ENCODE peak calls at places on chromosomes 13 and 19, in six cellular contexts. One of them, this sample, is unnamed. For H3K9me3, the result is how much of the 10 kb centered on the place peaks cover.

GRCh38 chr19:20334760-20335159 is 167.7 kb downstream of the ZNF486 start:
- DNase-seq in heart right ventricle: no peak
- DNase-seq in breast epithelium: no peak
- DNase-seq in CD4-positive, alpha-beta T cell: no peak
- DNase-seq in right atrium auricular region: no peak
- DNase-seq in neural progenitor cell: no peak
- DNase-seq in this sample: no peak

GRCh38 chr13:24138911-24139310 is 21.6 kb upstream of the SPATA13 start:
- DNase-seq in right atrium auricular region: no peak
- DNase-seq in breast epithelium: no peak
- DNase-seq in heart right ventricle: no peak
- DNase-seq in CD4-positive, alpha-beta T cell: no peak
- DNase-seq in neural progenitor cell: no peak
- DNase-seq in this sample: no peak

GRCh38 chr19:17183858-17184271 is 31.3 kb upstream of the USE1 start:
- DNase-seq in CD4-positive, alpha-beta T cell: no peak
- DNase-seq in right atrium auricular region: no peak
- DNase-seq in breast epithelium: no peak
- DNase-seq in heart right ventricle: no peak
- DNase-seq in neural progenitor cell: no peak
- DNase-seq in this sample: no peak

GRCh38 chr19:20359933-20360720 is 193.1 kb downstream of the ZNF486 start:
- DNase-seq in CD4-positive, alpha-beta T cell: no peak
- DNase-seq in heart right ventricle: no peak
- DNase-seq in neural progenitor cell: peak
- DNase-seq in breast epithelium: no peak
- DNase-seq in right atrium auricular region: no peak
- DNase-seq in this sample: no peak

GRCh38 chr13:89199138-89199537 is 1528.0 kb downstream of the SLITRK5 start:
- DNase-seq in neural progenitor cell: no peak
- DNase-seq in CD4-positive, alpha-beta T cell: no peak
- DNase-seq in heart right ventricle: no peak
- DNase-seq in breast epithelium: no peak
- DNase-seq in right atrium auricular region: no peak
- DNase-seq in this sample: no peak

GRCh38 chr13:76266566-76266965 is 619.6 kb downstream of the KCTD12 start:
- DNase-seq in right atrium auricular region: no peak
- DNase-seq in heart right ventricle: no peak
- DNase-seq in CD4-positive, alpha-beta T cell: no peak
- DNase-seq in breast epithelium: no peak
- DNase-seq in neural progenitor cell: no peak
- DNase-seq in this sample: no peak

GRCh38 chr13:45138282-45138681 is 18.0 kb downstream of the GTF2F2 start:
- DNase-seq in breast epithelium: no peak
- DNase-seq in CD4-positive, alpha-beta T cell: no peak
- DNase-seq in right atrium auricular region: no peak
- DNase-seq in neural progenitor cell: no peak
- DNase-seq in heart right ventricle: no peak
- DNase-seq in this sample: no peak

GRCh38 chr19:3057275-3057714 is 5.0 kb downstream of the TLE5 start:
- DNase-seq in right atrium auricular region: peak
- DNase-seq in CD4-positive, alpha-beta T cell: no peak
- DNase-seq in neural progenitor cell: no peak
- DNase-seq in breast epithelium: peak
- DNase-seq in heart right ventricle: peak
- DNase-seq in this sample: no peak

GRCh38 chr19:39645800-39646411 is 9.8 kb upstream of the LGALS16 start:
- DNase-seq in CD4-positive, alpha-beta T cell: peak
- DNase-seq in heart right ventricle: no peak
- DNase-seq in breast epithelium: no peak
- DNase-seq in neural progenitor cell: peak
- DNase-seq in right atrium auricular region: no peak
- DNase-seq in this sample: peak

GRCh38 chr19:54297759-54298305 is 15.1 kb downstream of the LILRA5 start:
- DNase-seq in right atrium auricular region: no peak
- DNase-seq in breast epithelium: no peak
- DNase-seq in neural progenitor cell: peak
- DNase-seq in CD4-positive, alpha-beta T cell: no peak
- DNase-seq in heart right ventricle: no peak
- DNase-seq in this sample: no peak

GRCh38 chr19:1690570-1691307 is 38.3 kb upstream of the TCF3 start:
- DNase-seq in right atrium auricular region: no peak
- DNase-seq in neural progenitor cell: peak
- DNase-seq in breast epithelium: no peak
- DNase-seq in CD4-positive, alpha-beta T cell: peak
- DNase-seq in heart right ventricle: no peak
- DNase-seq in this sample: no peak

GRCh38 chr19:1241417-1242095 is at the start of gene ATP5F1D:
- DNase-seq in neural progenitor cell: peak
- DNase-seq in heart right ventricle: peak
- DNase-seq in right atrium auricular region: peak
- DNase-seq in CD4-positive, alpha-beta T cell: peak
- DNase-seq in breast epithelium: peak
- DNase-seq in this sample: peak

GRCh38 chr19:44303305-44303704 is 1.5 kb downstream of the ZNF235 start:
- DNase-seq in CD4-positive, alpha-beta T cell: no peak
- DNase-seq in heart right ventricle: no peak
- DNase-seq in right atrium auricular region: no peak
- DNase-seq in breast epithelium: no peak
- DNase-seq in neural progenitor cell: no peak
- DNase-seq in this sample: no peak

GRCh38 chr13:51559916-51560315 is 24.3 kb upstream of the WDFY2 start:
- DNase-seq in heart right ventricle: no peak
- DNase-seq in right atrium auricular region: no peak
- DNase-seq in neural progenitor cell: no peak
- DNase-seq in breast epithelium: no peak
- DNase-seq in CD4-positive, alpha-beta T cell: no peak
- DNase-seq in this sample: no peak

GRCh38 chr13:112894673-112895481 is 74.1 kb upstream of the MCF2L start:
- DNase-seq in CD4-positive, alpha-beta T cell: no peak
- DNase-seq in heart right ventricle: no peak
- DNase-seq in right atrium auricular region: no peak
- DNase-seq in breast epithelium: no peak
- DNase-seq in neural progenitor cell: peak
- DNase-seq in this sample: no peak

GRCh38 chr19:42201489-42202289 is 15.8 kb downstream of the DEDD2 start:
- DNase-seq in breast epithelium: no peak
- DNase-seq in neural progenitor cell: no peak
- DNase-seq in CD4-positive, alpha-beta T cell: no peak
- DNase-seq in heart right ventricle: no peak
- DNase-seq in right atrium auricular region: no peak
- DNase-seq in this sample: peak

GRCh38 chr13:103188688-103189326 is 122.6 kb upstream of the SLC10A2 start:
- DNase-seq in right atrium auricular region: no peak
- DNase-seq in heart right ventricle: no peak
- DNase-seq in breast epithelium: no peak
- DNase-seq in CD4-positive, alpha-beta T cell: no peak
- DNase-seq in neural progenitor cell: peak
- DNase-seq in this sample: peak

GRCh38 chr19:37148214-37148613 is 24.3 kb downstream of the ZNF585A start:
- DNase-seq in neural progenitor cell: no peak
- DNase-seq in right atrium auricular region: no peak
- DNase-seq in breast epithelium: no peak
- DNase-seq in CD4-positive, alpha-beta T cell: no peak
- DNase-seq in heart right ventricle: no peak
- DNase-seq in this sample: no peak
- H3K9me3 ChIP-seq in neural progenitor cell: under half
- H3K9me3 ChIP-seq in right atrium auricular region: under half
- H3K9me3 ChIP-seq in breast epithelium: half or more
- H3K9me3 ChIP-seq in CD4-positive, alpha-beta T cell: half or more
- H3K9me3 ChIP-seq in heart right ventricle: half or more
- H3K9me3 ChIP-seq in this sample: under half

GRCh38 chr13:91078093-91078679 is 269.3 kb upstream of the MIR17HG start:
- DNase-seq in breast epithelium: no peak
- DNase-seq in heart right ventricle: no peak
- DNase-seq in right atrium auricular region: no peak
- DNase-seq in CD4-positive, alpha-beta T cell: no peak
- DNase-seq in neural progenitor cell: peak
- DNase-seq in this sample: peak
- TF ChIP-seq CTCF in breast epithelium: no peak
- TF ChIP-seq CTCF in heart right ventricle: peak
- TF ChIP-seq CTCF in right atrium auricular region: peak
- TF ChIP-seq CTCF in CD4-positive, alpha-beta T cell: no peak
- TF ChIP-seq CTCF in neural progenitor cell: peak
- TF ChIP-seq CTCF in this sample: peak

GRCh38 chr13:18952225-18953016 is 229.2 kb downstream of the TUBA3C start:
- DNase-seq in neural progenitor cell: no peak
- DNase-seq in heart right ventricle: no peak
- DNase-seq in right atrium auricular region: no peak
- DNase-seq in CD4-positive, alpha-beta T cell: no peak
- DNase-seq in breast epithelium: no peak
- DNase-seq in this sample: no peak
- H3K9me3 ChIP-seq in neural progenitor cell: under half
- H3K9me3 ChIP-seq in heart right ventricle: under half
- H3K9me3 ChIP-seq in right atrium auricular region: under half
- H3K9me3 ChIP-seq in CD4-positive, alpha-beta T cell: under half
- H3K9me3 ChIP-seq in breast epithelium: under half
- H3K9me3 ChIP-seq in this sample: under half

GRCh38 chr13:93004919-93005318 is 221.7 kb upstream of the GPC6 start:
- DNase-seq in heart right ventricle: no peak
- DNase-seq in neural progenitor cell: peak
- DNase-seq in CD4-positive, alpha-beta T cell: no peak
- DNase-seq in breast epithelium: no peak
- DNase-seq in right atrium auricular region: no peak
- DNase-seq in this sample: peak
- TF ChIP-seq CTCF in heart right ventricle: no peak
- TF ChIP-seq CTCF in neural progenitor cell: peak
- TF ChIP-seq CTCF in CD4-positive, alpha-beta T cell: no peak
- TF ChIP-seq CTCF in breast epithelium: no peak
- TF ChIP-seq CTCF in right atrium auricular region: no peak
- TF ChIP-seq CTCF in this sample: peak

GRCh38 chr19:9150650-9151049 is 10.5 kb downstream of the ZNF317 start:
- DNase-seq in heart right ventricle: no peak
- DNase-seq in CD4-positive, alpha-beta T cell: no peak
- DNase-seq in right atrium auricular region: peak
- DNase-seq in breast epithelium: no peak
- DNase-seq in neural progenitor cell: no peak
- DNase-seq in this sample: no peak
- H3K9me3 ChIP-seq in heart right ventricle: under half
- H3K9me3 ChIP-seq in CD4-positive, alpha-beta T cell: under half
- H3K9me3 ChIP-seq in right atrium auricular region: under half
- H3K9me3 ChIP-seq in breast epithelium: half or more
- H3K9me3 ChIP-seq in neural progenitor cell: under half
- H3K9me3 ChIP-seq in this sample: under half

DNA sequence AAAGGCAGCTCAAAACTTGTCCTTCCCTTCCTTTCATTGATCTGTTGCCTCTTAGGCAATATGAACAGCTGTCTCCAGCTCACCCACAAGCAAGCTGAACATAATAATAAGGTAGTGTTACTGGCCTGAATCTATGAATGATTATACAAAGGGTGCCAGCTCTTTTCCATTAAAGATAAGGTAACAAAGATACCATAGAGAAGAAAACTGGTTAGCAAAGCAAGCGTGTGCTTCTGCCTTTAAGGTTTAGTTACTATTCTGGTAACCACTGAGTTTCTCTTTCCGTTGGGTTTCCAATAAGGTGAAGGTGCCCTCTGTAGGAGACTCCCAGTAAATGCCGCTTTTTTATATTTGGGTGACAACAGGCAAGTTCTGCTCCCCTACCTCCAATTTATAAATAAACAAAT is 12.1 kb upstream of the DACH1 start:
- DNase-seq in right atrium auricular region: no peak
- DNase-seq in CD4-positive, alpha-beta T cell: no peak
- DNase-seq in neural progenitor cell: peak
- DNase-seq in breast epithelium: no peak
- DNase-seq in heart right ventricle: peak
- DNase-seq in this sample: peak
- TF ChIP-seq CTCF in right atrium auricular region: no peak
- TF ChIP-seq CTCF in CD4-positive, alpha-beta T cell: peak
- TF ChIP-seq CTCF in neural progenitor cell: peak
- TF ChIP-seq CTCF in breast epithelium: peak
- TF ChIP-seq CTCF in heart right ventricle: peak
- TF ChIP-seq CTCF in this sample: peak

GRCh38 chr13:40504641-40505040 is 161.8 kb downstream of the FOXO1 start:
- DNase-seq in CD4-positive, alpha-beta T cell: no peak
- DNase-seq in breast epithelium: no peak
- DNase-seq in neural progenitor cell: no peak
- DNase-seq in right atrium auricular region: peak
- DNase-seq in heart right ventricle: no peak
- DNase-seq in this sample: no peak
- H3K9me3 ChIP-seq in CD4-positive, alpha-beta T cell: under half
- H3K9me3 ChIP-seq in breast epithelium: under half
- H3K9me3 ChIP-seq in neural progenitor cell: under half
- H3K9me3 ChIP-seq in right atrium auricular region: under half
- H3K9me3 ChIP-seq in heart right ventricle: under half
- H3K9me3 ChIP-seq in this sample: under half

GRCh38 chr13:69524459-69525155 is 583.0 kb upstream of the ATXN8OS start:
- DNase-seq in CD4-positive, alpha-beta T cell: no peak
- DNase-seq in heart right ventricle: no peak
- DNase-seq in neural progenitor cell: no peak
- DNase-seq in breast epithelium: no peak
- DNase-seq in right atrium auricular region: no peak
- DNase-seq in this sample: no peak
- TF ChIP-seq CTCF in CD4-positive, alpha-beta T cell: no peak
- TF ChIP-seq CTCF in heart right ventricle: no peak
- TF ChIP-seq CTCF in neural progenitor cell: peak
- TF ChIP-seq CTCF in breast epithelium: no peak
- TF ChIP-seq CTCF in right atrium auricular region: no peak
- TF ChIP-seq CTCF in this sample: peak

This sample was measured in MM.1S.